ENCODE peak calls at places on chromosome 2, in six cellular contexts. J, C, A, E, Y and I are unnamed samples.

GRCh38 chr2:16950436-16950835 is 284.8 kb upstream of the CYRIA start:
- DNase-seq in J (no peak), C (no peak), A (no peak), E (no peak), Y (no peak), I (no peak)

GRCh38 chr2:33236457-33236856 is 240.0 kb upstream of the RASGRP3 start:
- DNase-seq in J (no peak), C (no peak), A (peak), E (no peak), Y (no peak), I (peak)

GRCh38 chr2:76445880-76446279 is 735.2 kb upstream of the GCFC2 start:
- DNase-seq in J (no peak), C (no peak), A (no peak), E (no peak), Y (no peak), I (no peak)

GRCh38 chr2:26598336-26599006 is 42.7 kb downstream of the CIB4 start:
- DNase-seq in J (no peak), C (no peak), A (no peak), E (peak), Y (no peak), I (no peak)

GRCh38 chr2:103805746-103806145 is 1043.9 kb downstream of the TMEM182 start:
- DNase-seq in J (no peak), C (no peak), A (no peak), E (no peak), Y (no peak), I (peak)

GRCh38 chr2:12797815-12798214 is 81.1 kb downstream of the TRIB2 start:
- DNase-seq in J (no peak), C (no peak), A (peak), E (no peak), Y (no peak), I (peak)

GRCh38 chr2:224405412-224405811 is 3.5 kb upstream of the FAM124B start:
- DNase-seq in J (no peak), C (no peak), A (no peak), E (no peak), Y (no peak), I (no peak)

GRCh38 chr2:24345937-24346336 is 14.4 kb downstream of the ITSN2 start:
- DNase-seq in J (no peak), C (no peak), A (no peak), E (no peak), Y (no peak), I (no peak)

GRCh38 chr2:225002656-225003045 is 39.6 kb downstream of the DOCK10 start:
- DNase-seq in J (peak), C (no peak), A (no peak), E (no peak), Y (no peak), I (peak)

GRCh38 chr2:180124273-180124881 is 117.3 kb upstream of the CWC22 start:
- DNase-seq in J (peak), C (peak), A (peak), E (peak), Y (peak), I (peak)

GRCh38 chr2:105194022-105194681 is 47.4 kb upstream of the GPR45 start:
- DNase-seq in J (no peak), C (no peak), A (no peak), E (no peak), Y (no peak), I (no peak)

GRCh38 chr2:60861736-60862135 is 19.6 kb upstream of the REL start:
- DNase-seq in J (no peak), C (no peak), A (peak), E (no peak), Y (no peak), I (no peak)

DNA sequence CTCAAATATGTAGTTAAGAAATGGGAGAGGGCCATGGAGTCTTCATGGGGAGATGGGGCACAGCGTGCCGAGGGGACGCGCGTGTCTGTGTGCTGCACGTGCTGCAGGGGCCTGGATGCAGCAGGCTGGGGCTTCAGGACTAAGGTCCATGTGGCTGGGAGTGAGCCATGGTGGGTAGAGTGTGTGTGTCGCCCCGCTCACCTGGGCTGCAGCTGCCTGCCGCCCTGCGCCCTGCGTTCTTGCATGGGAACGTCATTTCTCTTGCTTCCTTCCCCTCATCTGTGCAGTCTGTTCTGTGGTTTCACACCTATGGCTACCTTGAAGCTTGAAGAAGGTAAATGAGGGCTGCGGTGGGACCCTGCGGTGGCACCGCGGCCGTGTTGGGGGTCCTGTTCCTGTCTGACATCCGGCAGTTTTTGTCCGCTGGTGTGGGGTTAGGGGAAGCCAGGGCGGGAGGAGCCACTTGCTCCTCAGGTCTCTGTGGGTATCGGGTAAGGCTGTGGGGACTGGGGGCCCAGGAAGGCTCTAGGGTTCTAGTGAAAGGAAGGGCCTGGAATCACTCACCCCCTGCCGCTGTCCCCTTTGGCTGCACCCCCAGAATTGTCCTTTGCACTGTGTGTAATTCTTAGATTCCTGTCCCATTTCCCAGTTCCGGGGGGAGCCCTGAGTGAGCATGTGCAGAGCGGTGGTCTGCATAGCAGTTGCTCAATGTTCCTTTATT is 54.1 kb upstream of the HS6ST1 start:
- DNase-seq in J (no peak), C (no peak), A (no peak), E (no peak), Y (no peak), I (no peak)
- TF ChIP-seq EZH2phosphoT487 in J (no peak), C (no peak), A (no peak), E (no peak), Y (no peak), I (no peak)

DNA sequence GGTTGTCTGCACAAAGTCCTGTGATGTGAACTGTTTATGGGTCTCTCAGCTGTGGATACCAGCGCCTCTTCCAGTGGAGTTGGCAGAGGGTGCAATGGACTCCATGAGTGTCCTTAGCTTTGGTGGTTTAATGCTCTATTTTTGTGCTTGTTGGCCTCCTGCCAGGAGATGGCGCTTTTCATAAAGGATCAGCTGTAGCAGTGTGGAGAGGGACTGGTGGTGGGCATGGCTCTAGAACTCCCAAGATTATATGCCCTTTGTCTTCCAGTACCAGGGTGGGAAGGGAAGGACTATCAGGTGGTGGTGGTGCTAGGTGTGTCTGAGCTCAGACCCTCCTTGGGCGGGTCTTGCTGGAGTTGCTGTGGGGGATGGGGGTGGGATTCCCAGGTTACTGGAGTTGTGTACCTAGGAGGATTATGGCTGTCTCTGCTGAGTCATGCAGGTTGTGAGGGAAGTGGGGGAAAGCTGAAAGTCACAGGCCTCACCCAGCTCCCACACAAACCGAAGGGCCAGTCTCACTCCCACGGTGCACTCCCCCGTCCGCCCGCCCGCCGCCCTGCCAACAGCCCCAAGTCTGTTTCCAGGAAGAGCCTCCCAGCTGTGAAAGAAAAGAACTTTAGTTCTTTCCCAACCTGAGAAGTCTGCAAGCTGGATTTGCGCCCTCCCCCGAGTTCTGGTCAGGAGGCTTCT is 108.1 kb downstream of the MARCO start:
- DNase-seq in J (no peak), C (no peak), A (no peak), E (peak), Y (no peak), I (no peak)
- H3K4me3 ChIP-seq in J (no peak), C (no peak), A (no peak), E (no peak), Y (no peak), I (no peak)

GRCh38 chr2:72442270-72442669 is 294.6 kb upstream of the CYP26B1 start:
- DNase-seq in J (peak), C (no peak), A (no peak), E (no peak), Y (no peak), I (no peak)
- H3K9ac ChIP-seq in J (no peak), C (no peak), A (no peak), E (no peak), Y (no peak), I (no peak)

GRCh38 chr2:98736464-98736889 is 5.5 kb upstream of the MGAT4A start:
- DNase-seq in J (peak), C (no peak), A (no peak), E (no peak), Y (no peak), I (peak)
- TF ChIP-seq EZH2phosphoT487 in J (no peak), C (no peak), A (no peak), E (no peak), Y (no peak), I (no peak)

DNA sequence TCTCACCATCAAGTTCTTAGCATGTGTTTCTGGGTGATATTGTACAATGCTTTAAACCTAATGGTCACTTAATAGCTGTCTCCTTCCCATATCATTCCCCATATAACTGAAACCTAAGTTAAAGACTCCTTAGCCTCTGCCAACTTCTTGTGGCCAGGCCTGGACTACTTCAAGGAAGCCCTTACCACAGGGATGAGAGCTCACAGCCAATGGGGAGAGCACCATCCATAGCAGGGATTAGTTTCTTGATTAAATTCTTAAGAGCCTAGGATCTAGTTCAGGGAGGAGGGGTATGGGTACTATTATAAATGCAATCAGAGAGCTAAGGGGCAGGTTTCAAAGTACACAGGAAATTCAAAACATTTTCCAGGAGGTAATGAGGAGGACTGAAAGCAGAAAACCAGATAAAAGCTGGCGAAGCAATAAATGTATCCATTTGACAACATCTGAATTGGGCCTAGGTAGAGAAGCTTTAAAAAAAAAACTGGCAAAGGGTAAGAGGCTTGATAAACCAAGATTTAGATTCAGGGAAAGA is 34.8 kb upstream of the IHH start:
- DNase-seq in J (no peak), C (no peak), A (no peak), E (no peak), Y (no peak), I (no peak)
- H3K4me3 ChIP-seq in J (no peak), C (no peak), A (no peak), E (no peak), Y (no peak), I (no peak)